ENCODE peak calls at places on chromosomes 12 and 14, in four cellular contexts. One of them, this sample, is unnamed.

GRCh38 chr14:55245657-55246268 is 25.5 kb upstream of the FBXO34 start:
- DNase-seq in anterior cingulate cortex: no peak
- DNase-seq in fibroblast of mammary gland: peak
- DNase-seq in GM03348: peak
- DNase-seq in this sample: peak

GRCh38 chr12:104588048-104588942 is 131.5 kb downstream of the CHST11 start:
- DNase-seq in anterior cingulate cortex: no peak
- DNase-seq in GM03348: peak
- DNase-seq in fibroblast of mammary gland: peak
- DNase-seq in this sample: peak

GRCh38 chr14:33914676-33915516 is 36.0 kb downstream of the EGLN3 start:
- DNase-seq in fibroblast of mammary gland: peak
- DNase-seq in GM03348: peak
- DNase-seq in anterior cingulate cortex: no peak
- DNase-seq in this sample: peak

GRCh38 chr14:95480109-95480886 is 36.2 kb downstream of the SYNE3 start:
- DNase-seq in fibroblast of mammary gland: peak
- DNase-seq in anterior cingulate cortex: no peak
- DNase-seq in GM03348: peak
- DNase-seq in this sample: peak

GRCh38 chr14:63632932-63633514 is 8.6 kb downstream of the WDR89 start:
- DNase-seq in anterior cingulate cortex: no peak
- DNase-seq in fibroblast of mammary gland: peak
- DNase-seq in GM03348: peak
- DNase-seq in this sample: peak

GRCh38 chr12:27595231-27595642 is 71.2 kb downstream of the PPFIBP1 start:
- DNase-seq in GM03348: peak
- DNase-seq in fibroblast of mammary gland: peak
- DNase-seq in anterior cingulate cortex: no peak
- DNase-seq in this sample: peak

GRCh38 chr14:77100961-77101360 is 2.9 kb downstream of the CIPC start:
- DNase-seq in fibroblast of mammary gland: peak
- DNase-seq in anterior cingulate cortex: no peak
- DNase-seq in GM03348: no peak
- DNase-seq in this sample: peak

GRCh38 chr12:95151821-95152220 is 65.4 kb downstream of the FGD6 start:
- DNase-seq in GM03348: no peak
- DNase-seq in anterior cingulate cortex: no peak
- DNase-seq in fibroblast of mammary gland: no peak
- DNase-seq in this sample: no peak

GRCh38 chr14:100695423-100695738 is 31.3 kb upstream of the DLK1 start:
- DNase-seq in fibroblast of mammary gland: peak
- DNase-seq in GM03348: no peak
- DNase-seq in anterior cingulate cortex: no peak
- DNase-seq in this sample: no peak

GRCh38 chr14:46985529-46986137 is 334.1 kb upstream of the RPL10L start:
- DNase-seq in fibroblast of mammary gland: no peak
- DNase-seq in anterior cingulate cortex: no peak
- DNase-seq in GM03348: no peak
- DNase-seq in this sample: no peak

GRCh38 chr12:111409403-111410228 is 3.9 kb downstream of the SH2B3 start:
- DNase-seq in anterior cingulate cortex: no peak
- DNase-seq in GM03348: peak
- DNase-seq in fibroblast of mammary gland: peak
- DNase-seq in this sample: peak

GRCh38 chr12:2893007-2893406 is 2.3 kb downstream of the TULP3 start:
- DNase-seq in fibroblast of mammary gland: peak
- DNase-seq in GM03348: peak
- DNase-seq in anterior cingulate cortex: no peak
- DNase-seq in this sample: peak

GRCh38 chr12:57864811-57865751 is 18.6 kb upstream of the CTDSP2 start:
- DNase-seq in anterior cingulate cortex: no peak
- DNase-seq in fibroblast of mammary gland: peak
- DNase-seq in GM03348: peak
- DNase-seq in this sample: peak

GRCh38 chr12:96187675-96188355 is 6.4 kb upstream of the ELK3 start:
- DNase-seq in anterior cingulate cortex: no peak
- DNase-seq in fibroblast of mammary gland: no peak
- DNase-seq in GM03348: no peak
- DNase-seq in this sample: no peak

GRCh38 chr14:40447032-40447431 is 1014.8 kb upstream of the FBXO33 start:
- DNase-seq in GM03348: no peak
- DNase-seq in anterior cingulate cortex: no peak
- DNase-seq in fibroblast of mammary gland: no peak
- DNase-seq in this sample: no peak

GRCh38 chr12:105036937-105037649 is 47.2 kb downstream of the ALDH1L2 start:
- DNase-seq in anterior cingulate cortex: no peak
- DNase-seq in GM03348: no peak
- DNase-seq in fibroblast of mammary gland: no peak
- DNase-seq in this sample: no peak

GRCh38 chr14:101559624-101560533 is 1.4 kb upstream of the DIO3 start:
- DNase-seq in fibroblast of mammary gland: no peak
- DNase-seq in GM03348: peak
- DNase-seq in anterior cingulate cortex: no peak
- DNase-seq in this sample: no peak

GRCh38 chr12:116306536-116306935 is 29.0 kb upstream of the MED13L start:
- DNase-seq in fibroblast of mammary gland: no peak
- DNase-seq in GM03348: no peak
- DNase-seq in anterior cingulate cortex: no peak
- DNase-seq in this sample: peak

GRCh38 chr14:71267691-71268090 is 360.4 kb downstream of the PCNX1 start:
- DNase-seq in anterior cingulate cortex: no peak
- DNase-seq in GM03348: no peak
- DNase-seq in fibroblast of mammary gland: peak
- DNase-seq in this sample: peak

GRCh38 chr12:117897379-117898161 is 71.2 kb downstream of the KSR2 start:
- DNase-seq in GM03348: no peak
- DNase-seq in anterior cingulate cortex: no peak
- DNase-seq in fibroblast of mammary gland: no peak
- DNase-seq in this sample: no peak

GRCh38 chr14:22476005-22476751 is 112.8 kb downstream of the DAD1 start:
- DNase-seq in anterior cingulate cortex: no peak
- DNase-seq in fibroblast of mammary gland: no peak
- DNase-seq in GM03348: no peak
- DNase-seq in this sample: no peak

GRCh38 chr12:46472893-46473633 is 100.5 kb upstream of the SLC38A2 start:
- DNase-seq in anterior cingulate cortex: no peak
- DNase-seq in GM03348: no peak
- DNase-seq in fibroblast of mammary gland: peak
- DNase-seq in this sample: peak

GRCh38 chr14:45610303-45610702 is 357.3 kb upstream of the MIS18BP1 start:
- DNase-seq in fibroblast of mammary gland: peak
- DNase-seq in GM03348: no peak
- DNase-seq in anterior cingulate cortex: no peak
- DNase-seq in this sample: peak

GRCh38 chr12:3432868-3433267 is 58.1 kb upstream of the PRMT8 start:
- DNase-seq in anterior cingulate cortex: no peak
- DNase-seq in fibroblast of mammary gland: no peak
- DNase-seq in GM03348: no peak
- DNase-seq in this sample: no peak

GRCh38 chr12:1839464-1839863 is 19.1 kb downstream of the LRTM2 start:
- DNase-seq in anterior cingulate cortex: no peak
- DNase-seq in fibroblast of mammary gland: no peak
- DNase-seq in GM03348: no peak
- DNase-seq in this sample: no peak

GRCh38 chr14:54025661-54026060 is 69.0 kb upstream of the BMP4 start:
- DNase-seq in anterior cingulate cortex: no peak
- DNase-seq in fibroblast of mammary gland: peak
- DNase-seq in GM03348: peak
- DNase-seq in this sample: peak

GRCh38 chr12:93274937-93275336 is 102.8 kb upstream of the NUDT4 start:
- DNase-seq in fibroblast of mammary gland: no peak
- DNase-seq in anterior cingulate cortex: no peak
- DNase-seq in GM03348: no peak
- DNase-seq in this sample: no peak

GRCh38 chr14:32469388-32470160 is 140.5 kb downstream of the AKAP6 start:
- DNase-seq in fibroblast of mammary gland: peak
- DNase-seq in GM03348: peak
- DNase-seq in anterior cingulate cortex: no peak
- DNase-seq in this sample: peak

GRCh38 chr14:99628832-99629618 is 15.9 kb upstream of the HHIPL1 start:
- DNase-seq in GM03348: peak
- DNase-seq in anterior cingulate cortex: peak
- DNase-seq in fibroblast of mammary gland: peak
- DNase-seq in this sample: peak